ENCODE peak calls at places on chromosomes 2 and 18, in five cellular contexts. One of them, this sample, is unnamed.

GRCh38 chr2:1032030-1032429 is 81.4 kb downstream of the SNTG2 start:
- DNase-seq in SK-N-SH: no peak
- DNase-seq in GM12878: no peak
- DNase-seq in K562: no peak
- DNase-seq in IMR-90: no peak
- DNase-seq in this sample: no peak

GRCh38 chr2:235468978-235469694 is 24.7 kb upstream of the AGAP1 start:
- DNase-seq in K562: no peak
- DNase-seq in IMR-90: peak
- DNase-seq in GM12878: no peak
- DNase-seq in SK-N-SH: no peak
- DNase-seq in this sample: peak

GRCh38 chr2:25279091-25279651 is 62.6 kb downstream of the DNMT3A start:
- DNase-seq in SK-N-SH: no peak
- DNase-seq in IMR-90: no peak
- DNase-seq in K562: no peak
- DNase-seq in GM12878: peak
- DNase-seq in this sample: no peak

GRCh38 chr18:58615150-58616132 is 13.4 kb downstream of the ALPK2 start:
- DNase-seq in SK-N-SH: no peak
- DNase-seq in K562: no peak
- DNase-seq in IMR-90: peak
- DNase-seq in GM12878: peak
- DNase-seq in this sample: no peak

GRCh38 chr2:215729985-215730620 is 283.2 kb downstream of the MREG start:
- DNase-seq in K562: no peak
- DNase-seq in SK-N-SH: no peak
- DNase-seq in GM12878: no peak
- DNase-seq in IMR-90: peak
- DNase-seq in this sample: no peak

GRCh38 chr2:753123-753522 is 75.9 kb upstream of the TMEM18 start:
- DNase-seq in K562: no peak
- DNase-seq in GM12878: no peak
- DNase-seq in IMR-90: no peak
- DNase-seq in SK-N-SH: no peak
- DNase-seq in this sample: no peak

GRCh38 chr2:24007693-24008092 is 2.2 kb upstream of the MFSD2B start:
- DNase-seq in SK-N-SH: no peak
- DNase-seq in K562: no peak
- DNase-seq in GM12878: no peak
- DNase-seq in IMR-90: no peak
- DNase-seq in this sample: no peak

GRCh38 chr18:4807495-4808293 is 352.6 kb upstream of the DLGAP1 start:
- DNase-seq in GM12878: no peak
- DNase-seq in SK-N-SH: no peak
- DNase-seq in IMR-90: no peak
- DNase-seq in K562: no peak
- DNase-seq in this sample: no peak

GRCh38 chr2:8536686-8537571 is 144.9 kb upstream of the ID2 start:
- DNase-seq in GM12878: no peak
- DNase-seq in K562: peak
- DNase-seq in IMR-90: peak
- DNase-seq in SK-N-SH: peak
- DNase-seq in this sample: no peak

GRCh38 chr2:52264488-52264887 is 1232.6 kb upstream of the NRXN1 start:
- DNase-seq in IMR-90: no peak
- DNase-seq in K562: no peak
- DNase-seq in GM12878: no peak
- DNase-seq in SK-N-SH: no peak
- DNase-seq in this sample: no peak

GRCh38 chr2:96099861-96100798 is 16.2 kb downstream of the ADRA2B start:
- DNase-seq in SK-N-SH: peak
- DNase-seq in IMR-90: no peak
- DNase-seq in K562: no peak
- DNase-seq in GM12878: no peak
- DNase-seq in this sample: no peak

GRCh38 chr2:113116100-113116958 is 11.1 kb upstream of the IL1RN start:
- DNase-seq in K562: no peak
- DNase-seq in GM12878: no peak
- DNase-seq in IMR-90: no peak
- DNase-seq in SK-N-SH: no peak
- DNase-seq in this sample: no peak

GRCh38 chr2:182133195-182133891 is 147.7 kb downstream of the PPP1R1C start:
- DNase-seq in GM12878: no peak
- DNase-seq in K562: no peak
- DNase-seq in SK-N-SH: no peak
- DNase-seq in IMR-90: peak
- DNase-seq in this sample: no peak

GRCh38 chr18:48303883-48304282 is 105.3 kb downstream of the ZBTB7C start:
- DNase-seq in SK-N-SH: no peak
- DNase-seq in GM12878: no peak
- DNase-seq in IMR-90: no peak
- DNase-seq in K562: no peak
- DNase-seq in this sample: no peak

GRCh38 chr18:45916302-45916701 is 50.8 kb downstream of the EPG5 start:
- DNase-seq in IMR-90: no peak
- DNase-seq in SK-N-SH: no peak
- DNase-seq in K562: peak
- DNase-seq in GM12878: no peak
- DNase-seq in this sample: peak

GRCh38 chr18:6170604-6171003 is 244.1 kb downstream of the L3MBTL4 start:
- DNase-seq in GM12878: no peak
- DNase-seq in IMR-90: no peak
- DNase-seq in SK-N-SH: no peak
- DNase-seq in K562: no peak
- DNase-seq in this sample: no peak

GRCh38 chr2:46719499-46719898 is 196.1 kb downstream of the MCFD2 start:
- DNase-seq in SK-N-SH: no peak
- DNase-seq in K562: no peak
- DNase-seq in GM12878: no peak
- DNase-seq in IMR-90: peak
- DNase-seq in this sample: peak

GRCh38 chr2:197171582-197171981 is 139.0 kb downstream of the ANKRD44 start:
- DNase-seq in SK-N-SH: no peak
- DNase-seq in GM12878: no peak
- DNase-seq in K562: no peak
- DNase-seq in IMR-90: no peak
- DNase-seq in this sample: no peak

GRCh38 chr2:179005976-179006375 is 44.0 kb downstream of the CCDC141 start:
- DNase-seq in GM12878: no peak
- DNase-seq in SK-N-SH: no peak
- DNase-seq in K562: no peak
- DNase-seq in IMR-90: no peak
- DNase-seq in this sample: no peak

GRCh38 chr2:62216616-62217015 is 20.7 kb downstream of the B3GNT2 start:
- DNase-seq in K562: no peak
- DNase-seq in SK-N-SH: no peak
- DNase-seq in GM12878: no peak
- DNase-seq in IMR-90: peak
- DNase-seq in this sample: peak

GRCh38 chr2:218323526-218324472 is 31.5 kb upstream of the TMBIM1 start:
- DNase-seq in SK-N-SH: no peak
- DNase-seq in K562: no peak
- DNase-seq in IMR-90: peak
- DNase-seq in GM12878: no peak
- DNase-seq in this sample: peak

DNA sequence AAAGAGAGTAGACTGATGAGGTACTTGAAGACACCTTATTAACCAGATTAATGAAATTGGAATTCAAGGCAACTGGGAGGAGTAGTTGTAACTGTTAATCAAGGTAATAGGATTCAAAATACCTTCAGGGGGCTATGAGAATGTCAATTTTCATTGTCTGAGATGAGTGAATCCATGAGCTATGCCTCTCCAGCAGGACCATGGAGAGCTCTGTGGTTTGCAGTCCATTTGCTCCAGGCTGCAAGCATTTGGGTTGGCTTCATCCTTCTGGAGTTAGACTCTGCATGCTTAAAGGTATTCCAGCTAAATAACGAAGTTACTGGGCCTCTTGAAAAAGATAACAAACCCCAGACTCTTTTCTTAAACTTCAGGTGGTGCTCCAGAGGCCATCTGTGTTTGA is 207.0 kb upstream of the SLC8A1 start:
- DNase-seq in IMR-90: peak
- DNase-seq in SK-N-SH: no peak
- DNase-seq in GM12878: no peak
- DNase-seq in K562: no peak
- DNase-seq in this sample: no peak
- TF ChIP-seq RFX5 in IMR-90: no peak
- TF ChIP-seq RFX5 in SK-N-SH: no peak
- TF ChIP-seq RFX5 in GM12878: no peak
- TF ChIP-seq RFX5 in K562: no peak
- TF ChIP-seq RFX5 in this sample: no peak

DNA sequence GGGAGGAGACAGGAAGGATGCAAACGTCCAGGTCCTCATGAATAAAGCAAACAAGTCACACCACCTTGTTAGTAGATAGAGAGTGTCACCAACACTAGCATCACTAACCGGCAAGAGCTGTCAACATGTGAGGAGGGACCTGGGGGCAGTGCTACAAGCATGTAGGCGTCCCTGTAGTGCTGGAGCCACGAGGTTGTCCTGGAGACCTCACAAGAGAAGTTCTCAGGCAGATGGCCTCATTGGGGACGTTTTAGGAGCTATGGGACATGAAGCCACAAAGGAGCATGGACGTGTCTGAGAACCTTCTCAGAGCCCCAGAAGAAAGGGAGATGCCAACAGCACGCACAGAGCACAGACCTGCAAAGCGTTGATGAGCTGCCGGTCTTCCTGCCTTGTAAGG is 70.0 kb downstream of the COL6A3 start:
- DNase-seq in K562: no peak
- DNase-seq in IMR-90: no peak
- DNase-seq in GM12878: no peak
- DNase-seq in SK-N-SH: no peak
- DNase-seq in this sample: no peak
- TF ChIP-seq RCOR1 in K562: no peak
- TF ChIP-seq RCOR1 in IMR-90: no peak
- TF ChIP-seq RCOR1 in GM12878: no peak
- TF ChIP-seq RCOR1 in SK-N-SH: no peak
- TF ChIP-seq RCOR1 in this sample: no peak

DNA sequence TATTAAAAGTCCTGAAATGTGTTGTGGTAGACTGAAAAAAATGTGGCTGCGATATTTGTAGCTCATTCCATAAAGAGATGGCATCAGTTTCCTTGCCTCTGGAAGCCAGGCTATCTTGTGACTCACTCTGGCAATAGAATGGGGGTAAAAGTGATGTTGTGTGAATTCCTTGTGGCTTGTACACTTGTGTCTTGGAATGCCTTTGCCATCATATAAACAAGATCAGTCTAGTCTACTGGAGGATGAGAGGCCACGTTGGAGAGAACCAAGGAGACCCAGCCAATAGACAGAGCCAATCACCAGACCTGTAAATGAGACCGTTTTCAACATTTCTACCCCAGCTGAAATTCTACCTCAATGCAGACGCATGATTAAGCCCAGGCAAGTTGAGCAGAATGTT is 254.1 kb downstream of the TRIB2 start:
- DNase-seq in IMR-90: peak
- DNase-seq in K562: no peak
- DNase-seq in SK-N-SH: no peak
- DNase-seq in GM12878: no peak
- DNase-seq in this sample: no peak
- TF ChIP-seq RFX5 in IMR-90: no peak
- TF ChIP-seq RFX5 in K562: no peak
- TF ChIP-seq RFX5 in SK-N-SH: no peak
- TF ChIP-seq RFX5 in GM12878: no peak
- TF ChIP-seq RFX5 in this sample: no peak

GRCh38 chr2:241574911-241575623 is 16.5 kb downstream of the BOK start:
- DNase-seq in SK-N-SH: no peak
- DNase-seq in IMR-90: no peak
- DNase-seq in GM12878: no peak
- DNase-seq in K562: no peak
- DNase-seq in this sample: no peak
- TF ChIP-seq RCOR1 in SK-N-SH: no peak
- TF ChIP-seq RCOR1 in IMR-90: no peak
- TF ChIP-seq RCOR1 in GM12878: no peak
- TF ChIP-seq RCOR1 in K562: no peak
- TF ChIP-seq RCOR1 in this sample: no peak

GRCh38 chr2:12452211-12452610 is 264.5 kb upstream of the TRIB2 start:
- DNase-seq in IMR-90: peak
- DNase-seq in GM12878: no peak
- DNase-seq in K562: no peak
- DNase-seq in SK-N-SH: no peak
- DNase-seq in this sample: no peak
- TF ChIP-seq RFX5 in IMR-90: no peak
- TF ChIP-seq RFX5 in GM12878: no peak
- TF ChIP-seq RFX5 in K562: no peak
- TF ChIP-seq RFX5 in SK-N-SH: no peak
- TF ChIP-seq RFX5 in this sample: no peak

GRCh38 chr18:63570721-63571120 is 16.4 kb upstream of the SERPINB13 start:
- DNase-seq in SK-N-SH: no peak
- DNase-seq in IMR-90: no peak
- DNase-seq in K562: no peak
- DNase-seq in GM12878: no peak
- DNase-seq in this sample: no peak
- TF ChIP-seq RCOR1 in SK-N-SH: no peak
- TF ChIP-seq RCOR1 in IMR-90: no peak
- TF ChIP-seq RCOR1 in K562: no peak
- TF ChIP-seq RCOR1 in GM12878: no peak
- TF ChIP-seq RCOR1 in this sample: no peak